ENCODE peak calls at places on chromosomes 13 and 19, in five cellular contexts. B, O, E, M and I are unnamed samples.

GRCh38 chr19:48530044-48530720 is 18.5 kb upstream of the LMTK3 start:
- DNase-seq in E (no peak), B (no peak), M (no peak), O (no peak), I (no peak)

GRCh38 chr19:21947775-21948174 is 63.0 kb downstream of the ZNF208 start:
- DNase-seq in M (no peak), E (no peak), O (no peak), B (peak; percentile 0), I (no peak)

GRCh38 chr19:40519352-40520322 is 52.8 kb downstream of the SPTBN4 start:
- DNase-seq in B (no peak), E (no peak), M (no peak), O (no peak), I (no peak)

GRCh38 chr13:52348983-52349780 is 56.8 kb downstream of the THSD1 start:
- DNase-seq in B (no peak), M (no peak), E (peak; percentile 52), O (no peak), I (no peak)

GRCh38 chr13:113421673-113422270 is 31.5 kb downstream of the ADPRHL1 start:
- DNase-seq in E (no peak), B (no peak), O (no peak), M (no peak), I (no peak)

GRCh38 chr19:7871530-7872305 is 2.5 kb downstream of the PRR36 start:
- DNase-seq in M (peak; percentile 89), B (peak; percentile 96), E (peak; percentile 93), O (peak; percentile 87), I (peak; percentile 61)

GRCh38 chr13:96297360-96297759 is 207.5 kb downstream of the HS6ST3 start:
- DNase-seq in B (no peak), E (no peak), M (no peak), O (no peak), I (no peak)

GRCh38 chr19:46413262-46414031 is at the start of gene CCDC8:
- DNase-seq in O (no peak), B (peak; percentile 99), M (peak; percentile 91), E (no peak), I (peak; percentile 85)

GRCh38 chr19:46180701-46181385 is 32.8 kb downstream of the IGFL2 start:
- DNase-seq in M (no peak), E (no peak), B (no peak), O (no peak), I (no peak)

GRCh38 chr13:84237181-84237580 is 354.9 kb upstream of the SLITRK1 start:
- DNase-seq in E (no peak), M (no peak), B (no peak), O (no peak), I (no peak)

GRCh38 chr19:40279120-40279551 is 6.0 kb downstream of the AKT2 start:
- DNase-seq in O (peak; percentile 77), E (no peak), B (peak; percentile 23), M (peak; percentile 79), I (peak; percentile 73)

GRCh38 chr19:36149673-36150406 is 2.4 kb downstream of the COX7A1 start:
- DNase-seq in M (no peak), O (no peak), B (no peak), E (no peak), I (no peak)

GRCh38 chr19:575527-576506 is 3.4 kb downstream of the BSG start:
- DNase-seq in E (peak; percentile 70), M (peak; percentile 82), O (no peak), B (peak; percentile 63), I (peak; percentile 75)

GRCh38 chr19:55362990-55363716 is at the start of gene GARIN5B:
- DNase-seq in E (no peak), B (no peak), O (no peak), M (no peak), I (no peak)

GRCh38 chr19:31214997-31215396 is 134.2 kb downstream of the TSHZ3 start:
- DNase-seq in O (no peak), B (no peak), E (peak; percentile 13), M (no peak), I (no peak)

GRCh38 chr13:96822900-96823299 is 171.4 kb downstream of the OXGR1 start:
- DNase-seq in M (no peak), O (no peak), E (no peak), B (peak; percentile 42), I (no peak)

GRCh38 chr19:14383898-14384669 is 2.8 kb downstream of the ADGRE5 start:
- DNase-seq in E (no peak), B (no peak), O (no peak), M (peak; percentile 41), I (peak; percentile 68)

GRCh38 chr19:39003188-39003587 is 27.6 kb upstream of the FBXO17 start:
- DNase-seq in M (no peak), B (no peak), E (no peak), O (no peak), I (no peak)

GRCh38 chr19:4012092-4012974 is 4.8 kb downstream of the PIAS4 start:
- DNase-seq in O (no peak), E (no peak), B (no peak), M (no peak), I (no peak)

GRCh38 chr13:113209336-113209879 is at the start of gene CUL4A:
- DNase-seq in O (peak; percentile 94), B (peak; percentile 90), M (peak; percentile 84), E (no peak), I (peak; percentile 70)

GRCh38 chr13:20702945-20703784 is at the start of gene IL17D:
- DNase-seq in M (no peak), B (peak; percentile 56), O (peak; percentile 85), E (no peak), I (no peak)

GRCh38 chr13:36553501-36553900 is 120.3 kb upstream of the SERTM1 start:
- DNase-seq in B (no peak), O (no peak), M (no peak), E (no peak), I (no peak)

GRCh38 chr13:40271931-40272775 is 394.3 kb downstream of the FOXO1 start:
- DNase-seq in O (no peak), M (peak; percentile 58), E (peak; percentile 58), B (no peak), I (peak; percentile 91)

GRCh38 chr19:39297931-39298634 is 1.9 kb downstream of the IFNL1 start:
- DNase-seq in B (no peak), E (no peak), M (no peak), O (peak; percentile 91), I (no peak)

GRCh38 chr13:35891486-35891885 is 239.7 kb downstream of the DCLK1 start:
- DNase-seq in B (no peak), O (no peak), M (no peak), E (no peak), I (no peak)

GRCh38 chr19:50427318-50427925 is 5.3 kb upstream of the MYBPC2 start:
- DNase-seq in E (no peak), O (no peak), B (no peak), M (no peak), I (no peak)
- H3K27ac ChIP-seq in E (no peak overlapping the region), O (peak overlapping the region; percentile 94), B (no peak overlapping the region), M (no peak overlapping the region), I (no peak overlapping the region)

GRCh38 chr19:2012941-2013682 is 2.4 kb downstream of the BTBD2 start:
- DNase-seq in B (no peak), O (no peak), M (no peak), E (no peak), I (no peak)

GRCh38 chr19:2015611-2015950 is at the start of gene BTBD2:
- DNase-seq in O (no peak), E (no peak), B (peak; percentile 57), M (peak; percentile 82), I (no peak)

GRCh38 chr19:2014731-2015610 is 543 bp downstream of the BTBD2 start:
- DNase-seq in E (no peak), M (no peak), B (peak; percentile 66), O (peak; percentile 87), I (no peak)

GRCh38 chr19:2013683-2013961 is 1.9 kb downstream of the BTBD2 start:
- DNase-seq in B (no peak), E (no peak), M (no peak), O (no peak), I (no peak)

DNA sequence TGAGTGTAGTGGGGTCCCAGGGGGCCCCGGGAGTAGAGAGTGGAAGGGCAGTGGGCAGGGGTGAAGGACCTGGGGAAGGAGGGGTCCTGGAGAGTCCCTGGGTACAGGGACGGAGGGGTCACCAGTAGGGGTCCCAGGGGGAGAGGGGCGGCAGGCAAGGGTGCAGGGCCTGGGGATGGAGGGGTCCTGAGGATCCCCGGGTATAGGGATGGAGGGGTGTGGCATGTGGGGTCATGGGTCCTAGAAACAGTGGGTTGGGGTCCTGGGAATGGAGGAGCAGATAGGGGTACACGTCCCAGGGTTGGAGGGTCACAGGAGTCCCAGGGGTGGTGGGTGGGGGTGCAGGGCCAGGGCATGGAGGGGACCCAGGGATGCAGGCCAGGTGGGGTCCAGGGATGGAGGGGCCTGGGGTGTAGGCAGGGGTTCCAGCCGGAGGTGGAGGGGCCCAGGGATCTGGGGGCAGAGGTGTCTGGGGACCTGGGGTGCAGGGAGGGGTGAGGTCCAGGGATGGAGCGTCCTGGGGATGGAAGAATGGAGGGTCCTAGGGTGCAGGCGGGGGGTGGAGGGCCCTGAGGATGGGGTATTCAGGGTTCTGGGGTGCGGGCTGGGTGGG is 1.3 kb downstream of the BTBD2 start:
- DNase-seq in B (no peak), M (no peak), E (no peak), O (no peak), I (no peak)
- H3K4me3 ChIP-seq in B (peak overlapping the region; percentile 67), M (peak overlapping the region; percentile 52), E (no peak overlapping the region), O (no peak overlapping the region), I (peak overlapping the region; percentile 68)

GRCh38 chr13:99984134-99984462 is 2.5 kb downstream of the ZIC2 start:
- DNase-seq in M (no peak), B (peak; percentile 1), E (no peak), O (no peak), I (no peak)
- H3K27ac ChIP-seq in M (no peak overlapping the region), B (no peak overlapping the region), E (no peak overlapping the region), O (no peak overlapping the region), I (no peak overlapping the region)

GRCh38 chr13:27954406-27954851 is 14.7 kb downstream of the CDX2 start:
- DNase-seq in M (no peak), B (no peak), E (no peak), O (peak; percentile 75), I (no peak)
- H3K4me3 ChIP-seq in M (peak overlapping the region; percentile 36), B (peak overlapping the region; percentile 16), E (peak overlapping the region; percentile 68), O (peak overlapping the region; percentile 46), I (peak overlapping the region; percentile 21)

GRCh38 chr19:11787536-11787935 is 10.8 kb upstream of the ZNF491 start:
- DNase-seq in B (no peak), O (no peak), E (no peak), M (no peak), I (no peak)

GRCh38 chr19:11781295-11782057 is 14.7 kb downstream of the ZNF441 start:
- DNase-seq in M (no peak), B (no peak), O (no peak), E (no peak), I (no peak)

GRCh38 chr19:11783767-11784166 is 14.6 kb upstream of the ZNF491 start:
- DNase-seq in B (no peak), M (no peak), E (no peak), O (no peak), I (no peak)

GRCh38 chr19:11780431-11781020 is 13.7 kb downstream of the ZNF441 start:
- DNase-seq in E (no peak), B (no peak), M (no peak), O (no peak), I (no peak)

DNA sequence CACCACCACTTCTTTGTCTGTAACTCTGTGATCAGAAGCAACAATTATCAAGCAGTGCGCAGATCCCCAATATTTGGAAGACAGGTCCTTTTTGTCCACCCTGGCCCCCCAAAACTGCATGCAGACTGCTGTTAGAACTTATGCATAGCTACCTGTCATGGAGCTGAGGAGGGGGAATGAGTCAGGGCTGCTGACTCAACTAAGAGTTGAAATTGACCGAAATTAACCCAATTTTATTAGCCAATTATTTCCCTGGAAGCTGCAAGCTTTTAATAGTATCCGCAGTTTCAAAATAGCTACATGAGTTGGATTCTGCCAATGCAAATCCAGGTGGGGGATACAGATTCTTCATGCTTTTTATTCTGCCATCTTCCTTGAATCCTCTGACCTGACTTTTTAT is 14.0 kb upstream of the ZNF491 start:
- DNase-seq in B (no peak), M (no peak), O (no peak), E (no peak), I (no peak)
- H3K27ac ChIP-seq in B (no peak overlapping the region), M (no peak overlapping the region), O (no peak overlapping the region), E (no peak overlapping the region), I (no peak overlapping the region)